ENCODE peak calls at places on chromosome 20, in five cellular contexts. J, B, S, V and T are unnamed samples.

GRCh38 chr20:56445540-56445939 is 22.9 kb upstream of the RTF2 start:
- DNase-seq in J (no peak), B (no peak), S (no peak), V (no peak), T (no peak)

GRCh38 chr20:59159091-59159821 is 4.4 kb upstream of the ZNF831 start:
- DNase-seq in J (peak), B (no peak), S (no peak), V (peak), T (no peak)

GRCh38 chr20:53785320-53785719 is 191.7 kb upstream of the ZNF217 start:
- DNase-seq in J (no peak), B (no peak), S (no peak), V (no peak), T (no peak)

GRCh38 chr20:32062776-32063170 is 10.7 kb downstream of the HCK start:
- DNase-seq in J (no peak), B (no peak), S (no peak), V (no peak), T (no peak)

GRCh38 chr20:40607927-40608326 is 81.1 kb downstream of the MAFB start:
- DNase-seq in J (no peak), B (no peak), S (no peak), V (no peak), T (no peak)

GRCh38 chr20:53939554-53940355 is 130.6 kb downstream of the BCAS1 start:
- DNase-seq in J (peak), B (peak), S (peak), V (peak), T (peak)

GRCh38 chr20:25549866-25550477 is 35.4 kb downstream of the NINL start:
- DNase-seq in J (no peak), B (peak), S (no peak), V (no peak), T (peak)

GRCh38 chr20:37042986-37043972 is 52.5 kb downstream of the RBL1 start:
- DNase-seq in J (no peak), B (no peak), S (peak), V (no peak), T (no peak)

GRCh38 chr20:13756551-13756950 is 28.2 kb downstream of the ESF1 start:
- DNase-seq in J (no peak), B (no peak), S (no peak), V (no peak), T (no peak)

GRCh38 chr20:4060054-4060795 is 44.9 kb upstream of the RNF24 start:
- DNase-seq in J (no peak), B (no peak), S (no peak), V (no peak), T (no peak)

GRCh38 chr20:21767739-21768223 is 62.3 kb downstream of the PAX1 start:
- DNase-seq in J (no peak), B (no peak), S (no peak), V (no peak), T (no peak)

GRCh38 chr20:33028875-33029274 is 2.6 kb upstream of the BPIFB6 start:
- DNase-seq in J (no peak), B (no peak), S (no peak), V (no peak), T (no peak)

GRCh38 chr20:61768926-61769832 is 296.5 kb downstream of the TAF4 start:
- DNase-seq in J (no peak), B (no peak), S (no peak), V (no peak), T (no peak)

GRCh38 chr20:43844778-43845614 is 69.7 kb upstream of the TOX2 start:
- DNase-seq in J (no peak), B (peak), S (no peak), V (no peak), T (peak)

GRCh38 chr20:37185681-37186080 is 6.3 kb upstream of the MROH8 start:
- DNase-seq in J (no peak), B (no peak), S (no peak), V (no peak), T (no peak)

GRCh38 chr20:22389836-22390542 is 194.4 kb downstream of the FOXA2 start:
- DNase-seq in J (no peak), B (no peak), S (no peak), V (no peak), T (peak)

GRCh38 chr20:62122659-62123449 is 579 bp downstream of the LSM14B start:
- DNase-seq in J (no peak), B (peak), S (no peak), V (no peak), T (peak)

GRCh38 chr20:51121901-51122412 is 99.0 kb upstream of the KCNG1 start:
- DNase-seq in J (no peak), B (peak), S (no peak), V (no peak), T (peak)

GRCh38 chr20:19864130-19864529 is 106.1 kb downstream of the RIN2 start:
- DNase-seq in J (no peak), B (no peak), S (no peak), V (no peak), T (no peak)

GRCh38 chr20:45300961-45301360 is 5.7 kb upstream of the RBPJL start:
- DNase-seq in J (no peak), B (peak), S (no peak), V (no peak), T (peak)

GRCh38 chr20:6008254-6008653 is 45.6 kb downstream of the LRRN4 start:
- DNase-seq in J (no peak), B (peak), S (no peak), V (no peak), T (peak)

GRCh38 chr20:21557246-21557982 is 43.5 kb upstream of the NKX2-2 start:
- DNase-seq in J (no peak), B (no peak), S (no peak), V (peak), T (no peak)

GRCh38 chr20:9068896-9069663 is at the start of gene PLCB4:
- DNase-seq in J (no peak), B (peak), S (no peak), V (no peak), T (peak)

GRCh38 chr20:22379472-22379871 is 204.9 kb downstream of the FOXA2 start:
- DNase-seq in J (no peak), B (no peak), S (no peak), V (no peak), T (peak)

GRCh38 chr20:41951615-41952014 is 333.4 kb upstream of the CHD6 start:
- DNase-seq in J (no peak), B (no peak), S (no peak), V (no peak), T (no peak)

GRCh38 chr20:5668529-5668868 is 81.7 kb upstream of the SHLD1 start:
- DNase-seq in J (no peak), B (no peak), S (no peak), V (no peak), T (no peak)